ENCODE peak calls at places on chromosomes 11 and 22, in five cellular contexts. Z, B, Y, P and L are unnamed samples.

GRCh38 chr11:118628031-118628430 is 20.6 kb downstream of the PHLDB1 start:
- DNase-seq in Z (no peak), Y (no peak), P (no peak), B (no peak), L (no peak)

GRCh38 chr11:83265331-83265730 is 20.8 kb downstream of the CCDC90B start:
- DNase-seq in Z (no peak), Y (no peak), B (no peak), P (no peak), L (no peak)

GRCh38 chr11:76459299-76459698 is 14.5 kb downstream of the EMSY start:
- DNase-seq in B (no peak), Z (no peak), P (no peak), Y (no peak), L (no peak)

GRCh38 chr11:34799848-34800247 is 116.3 kb downstream of the APIP start:
- DNase-seq in P (no peak), Z (no peak), B (no peak), Y (no peak), L (no peak)

GRCh38 chr22:44419429-44419828 is 78.6 kb downstream of the RTL6 start:
- DNase-seq in B (no peak), Y (no peak), P (peak), Z (no peak), L (no peak)

GRCh38 chr22:47322854-47323253 is 560.4 kb downstream of the TBC1D22A start:
- DNase-seq in B (no peak), Y (no peak), P (no peak), Z (no peak), L (no peak)

GRCh38 chr11:133515075-133515474 is 17.2 kb downstream of the OPCML start:
- DNase-seq in P (no peak), B (no peak), Y (no peak), Z (no peak), L (no peak)

GRCh38 chr11:46285594-46286033 is 8.2 kb downstream of the CREB3L1 start:
- DNase-seq in B (no peak), Y (no peak), P (peak), Z (no peak), L (no peak)

GRCh38 chr11:16605440-16605970 is 132.9 kb upstream of the C11orf58 start:
- DNase-seq in B (no peak), Z (peak), Y (peak), P (no peak), L (no peak)

GRCh38 chr22:38873469-38874411 is 1.7 kb upstream of the CBX6 start:
- DNase-seq in B (no peak), Z (no peak), P (no peak), Y (no peak), L (peak)

GRCh38 chr22:49686495-49687219 is 141.0 kb downstream of the BRD1 start:
- DNase-seq in Z (no peak), Y (no peak), P (no peak), B (no peak), L (no peak)

GRCh38 chr22:33922268-33922667 is 2.0 kb upstream of the LARGE1 start:
- DNase-seq in P (peak), Z (peak), Y (peak), B (no peak), L (peak)

GRCh38 chr11:27497284-27497866 is 9.2 kb downstream of the LIN7C start:
- DNase-seq in Z (no peak), P (peak), Y (no peak), B (no peak), L (no peak)

GRCh38 chr11:120354068-120354467 is 17.9 kb downstream of the ARHGEF12 start:
- DNase-seq in Z (no peak), B (no peak), Y (no peak), P (peak), L (no peak)

GRCh38 chr11:13008625-13009475 is at the start of gene RASSF10:
- DNase-seq in Z (peak), Y (peak), P (no peak), B (peak), L (peak)

GRCh38 chr22:44274918-44275665 is 37.7 kb downstream of the SHISAL1 start:
- DNase-seq in B (no peak), P (no peak), Z (no peak), Y (no peak), L (no peak)

GRCh38 chr11:23078289-23078971 is 218.2 kb upstream of the CCDC179 start:
- DNase-seq in P (peak), B (no peak), Y (no peak), Z (no peak), L (no peak)

GRCh38 chr11:30855383-30856006 is 269.3 kb upstream of the MPPED2 start:
- DNase-seq in Y (no peak), Z (no peak), B (no peak), P (peak), L (no peak)

GRCh38 chr11:122155765-122156527 is 39.9 kb upstream of the BLID start:
- DNase-seq in Y (no peak), P (no peak), Z (no peak), B (no peak), L (no peak)

GRCh38 chr11:96338910-96339703 is 3.9 kb downstream of the MAML2 start:
- DNase-seq in P (peak), Y (no peak), Z (no peak), B (peak), L (peak)

GRCh38 chr11:63839508-63840355 is 822 bp downstream of the MARK2 start:
- DNase-seq in P (no peak), Z (peak), Y (peak), B (peak), L (peak)

GRCh38 chr22:38694049-38694448 is 6.7 kb downstream of the JOSD1 start:
- DNase-seq in B (no peak), P (no peak), Z (no peak), Y (no peak), L (no peak)

GRCh38 chr11:1300569-1301187 is 8.8 kb downstream of the TOLLIP start:
- DNase-seq in P (no peak), Z (peak), B (no peak), Y (no peak), L (no peak)

GRCh38 chr11:47778878-47779483 is 11.8 kb upstream of the FNBP4 start:
- DNase-seq in B (no peak), P (no peak), Z (no peak), Y (no peak), L (no peak)

GRCh38 chr11:43503417-43503816 is 144.7 kb downstream of the TTC17 start:
- DNase-seq in Y (no peak), Z (no peak), B (no peak), P (no peak), L (no peak)

GRCh38 chr22:40855104-40855959 is 1.1 kb downstream of the ST13 start:
- DNase-seq in B (no peak), Y (no peak), P (peak), Z (no peak), L (peak)

GRCh38 chr22:24331468-24332440 is 61.1 kb downstream of the SPECC1L start:
- DNase-seq in Z (no peak), Y (no peak), P (peak), B (no peak), L (no peak)

GRCh38 chr11:44776840-44777536 is 50.2 kb downstream of the TSPAN18 start:
- DNase-seq in P (no peak), B (no peak), Z (peak), Y (no peak), L (no peak)

GRCh38 chr22:37843746-37844089 is 416 bp downstream of the ANKRD54 start:
- DNase-seq in B (peak), Z (no peak), Y (peak), P (no peak), L (peak)

GRCh38 chr11:65491614-65492386 is 7.0 kb upstream of the MALAT1 start:
- DNase-seq in B (peak), P (peak), Y (no peak), Z (no peak), L (no peak)

GRCh38 chr11:73399159-73400090 is 23.2 kb downstream of the RELT start:
- DNase-seq in B (no peak), P (peak), Y (no peak), Z (no peak), L (no peak)

GRCh38 chr11:27592111-27592780 is 85.7 kb upstream of the LIN7C start:
- DNase-seq in Z (no peak), P (no peak), B (no peak), Y (no peak), L (no peak)

GRCh38 chr22:39545310-39546063 is 12.9 kb upstream of the RPS19BP1 start:
- DNase-seq in P (peak), B (no peak), Y (peak), Z (peak), L (peak)

GRCh38 chr22:23103199-23103954 is 33.1 kb downstream of the GNAZ start:
- DNase-seq in Z (no peak), Y (no peak), P (no peak), B (no peak), L (no peak)
- TF ChIP-seq CTCF in Z (no peak), Y (no peak), P (no peak), B (peak), L (no peak)

GRCh38 chr11:19812710-19813109 is 100.1 kb downstream of the NAV2 start:
- DNase-seq in P (no peak), Y (no peak), B (no peak), Z (no peak), L (no peak)

GRCh38 chr11:19812096-19812495 is 99.5 kb downstream of the NAV2 start:
- DNase-seq in B (no peak), Y (no peak), P (no peak), Z (no peak), L (no peak)

GRCh38 chr11:19813158-19813879 is 100.7 kb downstream of the NAV2 start:
- DNase-seq in P (no peak), Z (no peak), Y (no peak), B (no peak), L (no peak)

GRCh38 chr11:19816040-19816439 is 103.4 kb downstream of the NAV2 start:
- DNase-seq in Y (no peak), B (no peak), P (no peak), Z (no peak), L (no peak)

GRCh38 chr11:19814421-19814820 is 101.8 kb downstream of the NAV2 start:
- DNase-seq in P (no peak), Y (no peak), B (no peak), Z (no peak), L (no peak)
- TF ChIP-seq CTCF in P (no peak), Y (no peak), B (no peak), Z (no peak), L (no peak)

GRCh38 chr22:29408925-29409324 is 20.6 kb upstream of the AP1B1 start:
- DNase-seq in Y (no peak), P (no peak), B (no peak), Z (no peak), L (no peak)
- TF ChIP-seq CTCF in Y (no peak), P (no peak), B (no peak), Z (no peak), L (no peak)

DNA sequence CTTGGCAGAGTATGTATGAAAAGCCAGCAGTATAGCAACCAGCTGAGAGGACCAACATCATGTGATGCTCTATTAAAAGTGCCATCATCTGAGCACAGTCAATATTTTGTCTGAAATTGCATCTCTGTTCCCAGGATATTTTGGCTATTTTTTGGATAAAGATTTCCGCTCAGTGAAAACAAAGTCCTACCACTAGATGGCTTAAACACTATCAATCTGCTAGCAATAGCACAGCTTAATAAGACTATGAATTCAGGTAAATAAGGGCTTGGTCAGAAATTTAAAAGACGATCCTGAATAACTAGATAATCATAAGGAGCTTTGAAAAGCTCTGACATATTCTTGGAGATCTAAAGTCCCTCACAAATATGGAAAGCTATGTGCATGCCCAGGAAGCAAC is 74.4 kb downstream of the MS4A13 start:
- DNase-seq in B (no peak), Y (no peak), P (no peak), Z (no peak), L (no peak)
- TF ChIP-seq CTCF in B (no peak), Y (peak), P (no peak), Z (no peak), L (no peak)

GRCh38 chr22:19766506-19767426 is 6.2 kb downstream of the TBX1 start:
- DNase-seq in Z (no peak), P (no peak), B (no peak), Y (peak), L (peak)
- TF ChIP-seq CTCF in Z (no peak), P (no peak), B (no peak), Y (peak), L (peak)

GRCh38 chr11:125062196-125062930 is 742 bp upstream of the SLC37A2 start:
- DNase-seq in Z (no peak), B (no peak), P (no peak), Y (no peak), L (peak)
- TF ChIP-seq CTCF in Z (no peak), B (no peak), P (no peak), Y (no peak), L (no peak)

GRCh38 chr11:87879118-87879517 is 296.1 kb downstream of the RAB38 start:
- DNase-seq in Z (no peak), Y (no peak), B (no peak), P (peak), L (no peak)

GRCh38 chr11:87878373-87878779 is 296.9 kb downstream of the RAB38 start:
- DNase-seq in Z (no peak), Y (peak), P (peak), B (peak), L (peak)
- TF ChIP-seq CTCF in Z (peak), Y (peak), P (peak), B (no peak), L (peak)